ENCODE peak calls at places on chromosomes 4 and X, in six cellular contexts. One of them, this sample, is unnamed. For H3K4me1 and H3K9me3, the result is how much of the 10 kb centered on the place peaks cover.

GRCh38 chrX:120380699-120381098 is 18.8 kb downstream of the ATP1B4 start:
- DNase-seq in keratinocyte: no peak
- DNase-seq in CD8-positive, alpha-beta memory T cell: peak
- DNase-seq in aorta: no peak
- DNase-seq in vagina: no peak
- DNase-seq in transverse colon: no peak
- DNase-seq in this sample: no peak

GRCh38 chrX:56232221-56233082 is at the start of gene KLF8:
- DNase-seq in vagina: no peak
- DNase-seq in aorta: peak
- DNase-seq in keratinocyte: peak
- DNase-seq in transverse colon: peak
- DNase-seq in CD8-positive, alpha-beta memory T cell: no peak
- DNase-seq in this sample: peak

GRCh38 chrX:151801980-151802379 is 67.4 kb downstream of the CNGA2 start:
- DNase-seq in vagina: no peak
- DNase-seq in CD8-positive, alpha-beta memory T cell: no peak
- DNase-seq in transverse colon: no peak
- DNase-seq in aorta: no peak
- DNase-seq in keratinocyte: no peak
- DNase-seq in this sample: no peak

GRCh38 chr4:14218641-14219040 is 591.1 kb upstream of the BOD1L1 start:
- DNase-seq in keratinocyte: no peak
- DNase-seq in vagina: no peak
- DNase-seq in CD8-positive, alpha-beta memory T cell: no peak
- DNase-seq in transverse colon: no peak
- DNase-seq in aorta: no peak
- DNase-seq in this sample: no peak

GRCh38 chr4:130395871-130396270 is 1299.9 kb downstream of the C4orf33 start:
- DNase-seq in aorta: no peak
- DNase-seq in vagina: no peak
- DNase-seq in transverse colon: no peak
- DNase-seq in CD8-positive, alpha-beta memory T cell: no peak
- DNase-seq in keratinocyte: no peak
- DNase-seq in this sample: no peak

GRCh38 chrX:22141061-22141460 is 108.9 kb downstream of the PHEX start:
- DNase-seq in transverse colon: no peak
- DNase-seq in keratinocyte: no peak
- DNase-seq in CD8-positive, alpha-beta memory T cell: no peak
- DNase-seq in aorta: no peak
- DNase-seq in vagina: no peak
- DNase-seq in this sample: no peak

GRCh38 chrX:136880003-136880451 is 498 bp downstream of the RBMX start:
- DNase-seq in vagina: no peak
- DNase-seq in CD8-positive, alpha-beta memory T cell: peak
- DNase-seq in transverse colon: peak
- DNase-seq in aorta: no peak
- DNase-seq in keratinocyte: no peak
- DNase-seq in this sample: peak

GRCh38 chrX:34848281-34848680 is 94.3 kb upstream of the FAM47B start:
- DNase-seq in vagina: no peak
- DNase-seq in keratinocyte: no peak
- DNase-seq in aorta: no peak
- DNase-seq in transverse colon: no peak
- DNase-seq in CD8-positive, alpha-beta memory T cell: no peak
- DNase-seq in this sample: no peak

GRCh38 chrX:124194209-124194608 is 138.3 kb upstream of the TEX13D start:
- DNase-seq in CD8-positive, alpha-beta memory T cell: no peak
- DNase-seq in keratinocyte: no peak
- DNase-seq in transverse colon: no peak
- DNase-seq in aorta: peak
- DNase-seq in vagina: no peak
- DNase-seq in this sample: peak

GRCh38 chr4:118683513-118683912 is 1.7 kb upstream of the METTL14 start:
- DNase-seq in transverse colon: no peak
- DNase-seq in CD8-positive, alpha-beta memory T cell: no peak
- DNase-seq in aorta: no peak
- DNase-seq in vagina: no peak
- DNase-seq in keratinocyte: no peak
- DNase-seq in this sample: no peak

GRCh38 chrX:31228415-31228832 is 156.6 kb upstream of the FTHL17 start:
- DNase-seq in aorta: peak
- DNase-seq in transverse colon: no peak
- DNase-seq in keratinocyte: no peak
- DNase-seq in vagina: no peak
- DNase-seq in CD8-positive, alpha-beta memory T cell: no peak
- DNase-seq in this sample: peak

GRCh38 chr4:99945718-99946345 is 586 bp downstream of the DNAJB14 start:
- DNase-seq in CD8-positive, alpha-beta memory T cell: no peak
- DNase-seq in transverse colon: no peak
- DNase-seq in aorta: no peak
- DNase-seq in keratinocyte: no peak
- DNase-seq in vagina: no peak
- DNase-seq in this sample: no peak

DNA sequence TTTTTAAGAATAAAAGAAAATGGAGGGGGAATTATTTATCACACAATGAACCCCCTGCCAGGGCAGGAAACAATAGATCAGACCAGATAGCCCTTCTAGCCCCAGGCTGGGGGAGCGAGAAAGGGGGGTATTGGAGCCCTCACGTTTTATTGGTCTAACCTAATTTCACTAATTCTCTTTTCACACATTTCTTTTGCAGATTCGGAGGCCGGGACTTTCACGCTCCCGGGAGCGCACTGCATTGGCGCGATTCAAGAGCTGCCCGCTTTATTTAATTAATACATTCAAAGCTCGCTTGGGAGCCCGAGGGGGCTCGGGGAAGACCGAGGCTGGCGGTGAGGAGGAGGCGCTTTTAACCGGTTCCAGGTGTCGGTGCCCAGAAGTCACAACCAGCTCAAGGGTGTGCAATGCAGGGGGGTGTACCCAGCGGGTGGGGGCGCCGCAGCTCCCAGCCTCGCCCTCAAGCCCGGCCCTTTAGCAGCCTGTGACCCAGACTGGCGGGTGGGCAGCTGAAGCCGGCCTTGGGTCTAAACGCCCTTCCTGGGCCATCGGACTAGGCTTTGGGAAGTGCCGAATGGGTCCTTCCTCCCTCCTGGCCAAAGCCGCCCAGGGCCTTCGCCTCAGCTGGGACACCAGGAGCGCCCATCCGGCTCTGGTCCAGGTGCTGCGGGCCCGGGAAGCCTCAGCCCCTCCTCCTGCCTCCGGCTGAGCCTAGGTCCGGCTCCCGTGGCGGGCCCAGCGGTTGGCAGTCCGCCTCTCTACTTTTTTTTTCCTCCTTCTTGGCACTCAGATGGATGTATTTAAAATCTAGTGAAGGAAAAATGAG is 5.3 kb downstream of the NEUROG2 start:
- DNase-seq in vagina: no peak
- DNase-seq in aorta: no peak
- DNase-seq in CD8-positive, alpha-beta memory T cell: no peak
- DNase-seq in transverse colon: no peak
- DNase-seq in keratinocyte: no peak
- DNase-seq in this sample: no peak
- H3K4me1 ChIP-seq in vagina: under half
- H3K4me1 ChIP-seq in aorta: under half
- H3K4me1 ChIP-seq in CD8-positive, alpha-beta memory T cell: under half
- H3K4me1 ChIP-seq in transverse colon: under half
- H3K4me1 ChIP-seq in keratinocyte: under half
- H3K4me1 ChIP-seq in this sample: under half

GRCh38 chr4:107888237-107888636 is 43.1 kb upstream of the CYP2U1 start:
- DNase-seq in keratinocyte: no peak
- DNase-seq in vagina: no peak
- DNase-seq in CD8-positive, alpha-beta memory T cell: no peak
- DNase-seq in aorta: no peak
- DNase-seq in transverse colon: no peak
- DNase-seq in this sample: no peak

GRCh38 chr4:107891299-107891698 is 40.0 kb upstream of the CYP2U1 start:
- DNase-seq in transverse colon: no peak
- DNase-seq in aorta: no peak
- DNase-seq in keratinocyte: no peak
- DNase-seq in vagina: no peak
- DNase-seq in CD8-positive, alpha-beta memory T cell: no peak
- DNase-seq in this sample: no peak

GRCh38 chr4:107893171-107894137 is 37.9 kb upstream of the CYP2U1 start:
- DNase-seq in transverse colon: no peak
- DNase-seq in CD8-positive, alpha-beta memory T cell: no peak
- DNase-seq in vagina: no peak
- DNase-seq in keratinocyte: no peak
- DNase-seq in aorta: no peak
- DNase-seq in this sample: no peak

GRCh38 chr4:107894138-107894603 is 37.2 kb upstream of the CYP2U1 start:
- DNase-seq in transverse colon: no peak
- DNase-seq in CD8-positive, alpha-beta memory T cell: no peak
- DNase-seq in vagina: no peak
- DNase-seq in aorta: no peak
- DNase-seq in keratinocyte: no peak
- DNase-seq in this sample: no peak

DNA sequence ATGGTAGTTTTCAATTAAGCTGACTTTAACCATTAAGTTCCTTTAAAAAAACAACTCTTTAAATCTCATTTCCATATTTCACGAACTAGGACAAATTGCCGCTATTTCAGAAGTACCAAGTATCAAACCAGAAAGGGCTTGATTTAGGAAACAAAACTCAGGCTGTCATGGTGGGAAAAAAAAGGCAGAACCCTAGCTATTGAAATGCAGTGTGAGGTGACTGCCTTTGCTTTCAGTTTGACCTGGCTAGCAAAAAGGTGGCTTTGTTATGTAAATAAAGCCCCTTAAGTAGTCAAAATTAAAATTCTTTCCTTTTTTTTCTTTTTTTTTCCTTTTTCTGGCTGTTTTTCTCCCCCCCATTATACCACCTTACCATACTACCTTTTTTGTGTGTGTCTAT is 40.6 kb upstream of the CYP2U1 start:
- DNase-seq in vagina: no peak
- DNase-seq in transverse colon: no peak
- DNase-seq in keratinocyte: no peak
- DNase-seq in aorta: no peak
- DNase-seq in CD8-positive, alpha-beta memory T cell: no peak
- DNase-seq in this sample: no peak
- H3K9me3 ChIP-seq in vagina: under half
- H3K9me3 ChIP-seq in transverse colon: under half
- H3K9me3 ChIP-seq in keratinocyte: under half
- H3K9me3 ChIP-seq in aorta: under half
- H3K9me3 ChIP-seq in CD8-positive, alpha-beta memory T cell: under half
- H3K9me3 ChIP-seq in this sample: under half

GRCh38 chrX:38212246-38212645 is 8.4 kb downstream of the SRPX start:
- DNase-seq in keratinocyte: no peak
- DNase-seq in aorta: no peak
- DNase-seq in CD8-positive, alpha-beta memory T cell: no peak
- DNase-seq in transverse colon: no peak
- DNase-seq in vagina: no peak
- DNase-seq in this sample: no peak

GRCh38 chrX:38215141-38215540 is 5.5 kb downstream of the SRPX start:
- DNase-seq in aorta: no peak
- DNase-seq in transverse colon: no peak
- DNase-seq in CD8-positive, alpha-beta memory T cell: no peak
- DNase-seq in vagina: no peak
- DNase-seq in keratinocyte: no peak
- DNase-seq in this sample: peak

GRCh38 chrX:38216642-38217041 is 4.0 kb downstream of the SRPX start:
- DNase-seq in CD8-positive, alpha-beta memory T cell: no peak
- DNase-seq in transverse colon: no peak
- DNase-seq in keratinocyte: no peak
- DNase-seq in aorta: no peak
- DNase-seq in vagina: no peak
- DNase-seq in this sample: no peak

GRCh38 chrX:38220024-38220935 is at the start of gene SRPX:
- DNase-seq in transverse colon: peak
- DNase-seq in aorta: peak
- DNase-seq in keratinocyte: no peak
- DNase-seq in vagina: no peak
- DNase-seq in CD8-positive, alpha-beta memory T cell: no peak
- DNase-seq in this sample: no peak

DNA sequence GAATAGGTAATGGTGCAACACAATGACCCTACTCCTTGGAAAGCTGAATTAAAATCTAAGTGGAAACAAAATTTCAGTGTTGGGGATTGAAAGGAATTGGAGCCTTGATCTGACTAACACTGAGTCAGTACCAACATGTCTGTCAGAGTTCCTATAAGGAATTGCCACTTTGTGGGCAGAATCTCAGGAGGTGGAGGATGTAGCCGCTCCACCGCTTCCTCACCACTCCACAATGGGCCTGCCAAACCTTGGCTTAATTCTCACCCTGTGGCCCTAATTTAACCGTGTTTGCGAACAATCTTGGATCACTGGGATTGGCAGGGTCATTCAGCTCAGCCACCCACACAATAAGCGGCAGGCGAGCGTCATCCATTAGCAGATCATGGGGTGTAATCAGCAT is 6.1 kb downstream of the SRPX start:
- DNase-seq in CD8-positive, alpha-beta memory T cell: no peak
- DNase-seq in aorta: no peak
- DNase-seq in vagina: no peak
- DNase-seq in keratinocyte: no peak
- DNase-seq in transverse colon: no peak
- DNase-seq in this sample: no peak
- H3K4me1 ChIP-seq in CD8-positive, alpha-beta memory T cell: under half
- H3K4me1 ChIP-seq in aorta: under half
- H3K4me1 ChIP-seq in vagina: under half
- H3K4me1 ChIP-seq in keratinocyte: under half
- H3K4me1 ChIP-seq in transverse colon: under half
- H3K4me1 ChIP-seq in this sample: under half

GRCh38 chr4:133151681-133152329 is 2.7 kb downstream of the PCDH10 start:
- DNase-seq in keratinocyte: no peak
- DNase-seq in CD8-positive, alpha-beta memory T cell: no peak
- DNase-seq in aorta: peak
- DNase-seq in transverse colon: no peak
- DNase-seq in vagina: no peak
- DNase-seq in this sample: no peak

GRCh38 chr4:133152330-133152791 is 3.3 kb downstream of the PCDH10 start:
- DNase-seq in keratinocyte: no peak
- DNase-seq in aorta: peak
- DNase-seq in CD8-positive, alpha-beta memory T cell: no peak
- DNase-seq in vagina: no peak
- DNase-seq in transverse colon: no peak
- DNase-seq in this sample: no peak

GRCh38 chr4:133149932-133150642 is 993 bp downstream of the PCDH10 start:
- DNase-seq in aorta: no peak
- DNase-seq in vagina: no peak
- DNase-seq in transverse colon: no peak
- DNase-seq in CD8-positive, alpha-beta memory T cell: no peak
- DNase-seq in keratinocyte: no peak
- DNase-seq in this sample: no peak

GRCh38 chr4:133150643-133151300 is 1.7 kb downstream of the PCDH10 start:
- DNase-seq in vagina: no peak
- DNase-seq in CD8-positive, alpha-beta memory T cell: no peak
- DNase-seq in aorta: peak
- DNase-seq in keratinocyte: no peak
- DNase-seq in transverse colon: no peak
- DNase-seq in this sample: no peak

GRCh38 chr4:133151301-133151680 is 2.2 kb downstream of the PCDH10 start:
- DNase-seq in keratinocyte: no peak
- DNase-seq in vagina: no peak
- DNase-seq in transverse colon: no peak
- DNase-seq in aorta: no peak
- DNase-seq in CD8-positive, alpha-beta memory T cell: no peak
- DNase-seq in this sample: no peak
- H3K9me3 ChIP-seq in keratinocyte: under half
- H3K9me3 ChIP-seq in vagina: under half
- H3K9me3 ChIP-seq in transverse colon: under half
- H3K9me3 ChIP-seq in aorta: under half
- H3K9me3 ChIP-seq in CD8-positive, alpha-beta memory T cell: under half
- H3K9me3 ChIP-seq in this sample: under half

GRCh38 chr4:112649055-112649408 is 12.1 kb downstream of the LARP7 start:
- DNase-seq in transverse colon: no peak
- DNase-seq in vagina: no peak
- DNase-seq in keratinocyte: no peak
- DNase-seq in CD8-positive, alpha-beta memory T cell: no peak
- DNase-seq in aorta: no peak
- DNase-seq in this sample: no peak
- H3K4me1 ChIP-seq in transverse colon: under half
- H3K4me1 ChIP-seq in vagina: under half
- H3K4me1 ChIP-seq in keratinocyte: under half
- H3K4me1 ChIP-seq in CD8-positive, alpha-beta memory T cell: under half
- H3K4me1 ChIP-seq in aorta: under half
- H3K4me1 ChIP-seq in this sample: under half